ENCODE peak calls at places on chromosomes 1 and 21, in four cellular contexts. D is upper lobe of right lung, R is neuronal stem cell, Y is endodermal cell. A is an unnamed sample. For H3K27me3, the result is how much of the 10 kb centered on the place peaks cover.

GRCh38 chr1:39825432-39825941 is 36.8 kb upstream of the BMP8B start:
- DNase-seq in D (no peak), R (no peak), Y (no peak), A (no peak)

GRCh38 chr21:41820384-41821080 is 53.7 kb upstream of the RIPK4 start:
- DNase-seq in D (peak), R (no peak), Y (no peak), A (no peak)

GRCh38 chr1:71668059-71668458 is 587.2 kb upstream of the ZRANB2 start:
- DNase-seq in D (no peak), R (no peak), Y (no peak), A (no peak)

GRCh38 chr1:97252076-97252475 is 530.5 kb downstream of the PTBP2 start:
- DNase-seq in D (no peak), R (no peak), Y (no peak), A (no peak)

GRCh38 chr1:84434081-84434755 is 35.9 kb downstream of the DNASE2B start:
- DNase-seq in D (no peak), R (no peak), Y (no peak), A (no peak)

GRCh38 chr1:5990913-5991783 is 1.1 kb downstream of the NPHP4 start:
- DNase-seq in D (peak), R (peak), Y (peak), A (peak)

GRCh38 chr1:152003846-152004442 is 10.3 kb upstream of the S100A10 start:
- DNase-seq in D (no peak), R (no peak), Y (peak), A (no peak)

GRCh38 chr1:37945743-37946702 is 830 bp downstream of the INPP5B start:
- DNase-seq in D (peak), R (no peak), Y (peak), A (peak)

GRCh38 chr1:11749203-11749689 is 12.7 kb upstream of the C1orf167 start:
- DNase-seq in D (peak), R (no peak), Y (peak), A (peak)

GRCh38 chr1:42983253-42983652 is 24.6 kb upstream of the SLC2A1 start:
- DNase-seq in D (no peak), R (no peak), Y (no peak), A (no peak)

GRCh38 chr1:32351859-32352745 is 10.2 kb downstream of the FAM229A start:
- DNase-seq in D (no peak), R (no peak), Y (no peak), A (peak)

DNA sequence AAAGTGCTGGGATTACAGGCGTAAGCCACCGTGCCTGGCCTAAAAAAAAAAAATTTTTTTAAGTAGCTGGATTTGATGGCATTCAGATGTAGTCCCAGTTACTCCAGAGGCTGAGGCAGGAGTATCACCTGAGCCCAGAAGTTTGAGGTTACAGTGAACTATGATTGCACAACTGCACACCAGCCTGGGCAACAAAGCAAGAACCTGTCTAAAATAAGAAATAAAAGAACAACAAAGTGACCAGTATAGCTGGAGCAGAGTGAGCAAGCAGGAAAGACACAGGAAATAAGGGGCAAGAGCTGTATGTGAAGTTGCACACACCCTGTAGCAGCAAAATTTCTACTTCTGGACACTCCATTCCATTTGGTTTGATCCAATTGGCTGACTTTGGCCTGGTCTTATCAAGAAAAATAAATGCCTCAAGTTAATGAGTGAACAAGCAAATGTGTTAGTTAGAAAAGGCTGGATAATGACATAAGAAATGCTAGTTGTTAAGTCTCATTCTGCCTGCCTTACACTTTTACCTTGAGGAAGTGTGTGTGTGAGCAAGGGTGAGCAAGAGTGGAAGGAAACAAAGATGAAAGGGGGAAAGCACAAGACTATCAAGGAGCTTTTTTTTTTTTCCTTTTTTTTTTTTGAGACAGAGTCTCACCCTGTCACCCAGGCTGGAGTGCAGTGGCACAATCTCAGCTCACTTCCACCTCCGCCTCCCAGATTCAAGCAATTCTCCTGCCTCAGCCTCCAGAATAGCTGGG is 7.9 kb downstream of the ATP5IF1 start:
- DNase-seq in D (no peak), R (no peak), Y (no peak), A (no peak)
- H3K4me3 ChIP-seq in D (no peak), R (no peak), Y (no peak), A (no peak)

DNA sequence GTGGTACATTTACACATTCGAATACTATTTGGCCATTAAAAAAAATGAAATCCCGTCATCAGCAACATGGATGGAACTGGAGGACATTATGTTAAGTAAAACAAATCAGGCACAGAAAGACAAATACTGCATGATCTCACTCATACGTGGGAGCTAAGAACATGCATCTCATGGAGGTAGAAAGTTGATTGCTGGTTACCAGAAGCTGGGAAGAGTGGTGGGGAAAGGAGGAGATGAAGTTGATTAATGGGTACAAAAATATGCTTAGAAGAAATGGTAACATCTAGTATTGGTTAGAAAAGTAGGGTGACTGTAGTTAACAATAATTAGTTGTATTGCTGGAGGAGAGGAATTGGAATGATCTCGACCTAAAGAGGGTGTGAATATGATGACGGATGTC is 24.6 kb upstream of the RNF187 start:
- DNase-seq in D (no peak), R (no peak), Y (no peak), A (no peak)
- H3K27me3 ChIP-seq in D (half or more), R (under half), Y (half or more), A (under half)

DNA sequence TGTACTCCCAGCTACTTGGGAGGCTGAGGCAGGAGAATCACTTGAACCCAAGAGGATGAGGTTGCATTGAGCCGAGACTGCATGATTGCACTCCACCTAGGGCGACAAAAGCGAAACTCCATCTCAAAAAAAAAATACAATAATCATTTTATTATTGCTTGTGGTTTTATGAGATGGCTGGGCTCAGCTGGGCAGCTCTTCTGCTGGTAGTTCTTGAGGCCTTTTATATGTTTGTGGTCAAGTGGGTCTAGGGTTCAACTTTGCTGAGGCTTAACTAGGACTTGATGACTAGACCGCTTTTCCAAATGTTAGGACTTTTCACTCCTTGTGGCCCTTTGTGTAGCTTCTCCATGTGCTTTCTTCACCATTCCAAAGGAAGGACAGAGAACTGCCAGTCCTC is 53.2 kb downstream of the SLC35F3 start:
- DNase-seq in D (no peak), R (no peak), Y (no peak), A (no peak)
- H3K4me3 ChIP-seq in D (no peak), R (no peak), Y (no peak), A (no peak)

GRCh38 chr1:117631761-117632160 is 25.9 kb downstream of the TENT5C start:
- DNase-seq in D (no peak), R (no peak), Y (no peak), A (no peak)
- H3K27me3 ChIP-seq in D (under half), R (under half), Y (under half), A (under half)

GRCh38 chr1:234619794-234620247 is 9.8 kb upstream of the IRF2BP2 start:
- DNase-seq in D (no peak), R (no peak), Y (no peak), A (no peak)
- H3K4me3 ChIP-seq in D (no peak), R (no peak), Y (no peak), A (no peak)

DNA sequence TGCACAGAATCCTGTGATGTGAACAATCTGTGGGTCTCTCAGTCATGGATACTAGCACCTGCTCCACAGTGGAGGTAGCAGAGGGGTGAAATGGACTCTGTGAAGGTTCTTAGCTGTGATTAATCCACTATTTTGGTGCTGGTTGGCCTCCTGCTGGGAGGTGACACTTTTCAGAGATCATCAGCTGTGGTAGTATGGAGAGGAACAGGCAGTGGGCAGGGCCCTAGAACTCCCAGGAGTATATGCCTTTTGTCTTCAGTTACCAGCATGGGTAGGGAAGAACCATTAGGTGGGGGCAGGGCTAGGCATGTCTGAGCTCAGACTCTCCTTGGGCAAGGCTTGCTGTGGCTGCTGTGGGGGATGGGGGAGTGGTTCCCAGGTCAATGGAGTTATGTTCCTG is 54.0 kb upstream of the KCNJ15 start:
- DNase-seq in D (no peak), R (no peak), Y (no peak), A (no peak)
- H3K27me3 ChIP-seq in D (under half), R (under half), Y (under half), A (under half)

A was measured in H7.